ENCODE peak calls at places on chromosome 22, in ten cellular contexts. O, V, J, U, S, K, F, P, I and R are unnamed samples.

GRCh38 chr22:29311468-29312217 is 3.9 kb downstream of the RASL10A start:
- DNase-seq in I (no peak), V (peak; percentile 91), U (no peak), O (no peak), S (no peak), J (no peak), K (no peak), F (no peak), P (no peak), R (no peak)

GRCh38 chr22:20904008-20904979 is 12.9 kb upstream of the CRKL start:
- DNase-seq in S (peak; percentile 48), K (no peak), U (peak; percentile 99), O (no peak), I (no peak), J (no peak), F (no peak), P (no peak), V (no peak), R (no peak)

GRCh38 chr22:29797351-29797750 is 30.2 kb downstream of the UQCR10 start:
- DNase-seq in U (no peak), K (no peak), V (no peak), P (no peak), O (no peak), F (peak; percentile 69), J (no peak), S (no peak), I (no peak), R (peak; percentile 56)

GRCh38 chr22:23119492-23120414 is 22.0 kb downstream of the RSPH14 start:
- DNase-seq in K (no peak), F (no peak), P (no peak), O (peak; percentile 37), J (no peak), I (peak; percentile 63), U (no peak), V (no peak), S (no peak), R (peak; percentile 40)

GRCh38 chr22:36285017-36285416 is 32.1 kb downstream of the APOL1 start:
- DNase-seq in U (no peak), P (no peak), O (no peak), S (no peak), J (no peak), F (no peak), K (no peak), V (no peak), I (no peak), R (no peak)

GRCh38 chr22:49269371-49269770 is 558.3 kb downstream of the BRD1 start:
- DNase-seq in F (no peak), J (no peak), I (no peak), P (peak; percentile 48), V (peak; percentile 14), U (no peak), O (no peak), S (no peak), K (no peak), R (no peak)

GRCh38 chr22:33073989-33074391 is 15.8 kb upstream of the SYN3 start:
- DNase-seq in I (no peak), F (no peak), O (no peak), P (no peak), U (peak; percentile 10), V (no peak), K (no peak), J (no peak), S (no peak), R (no peak)

GRCh38 chr22:37169412-37169811 is 18.6 kb downstream of the C1QTNF6 start:
- DNase-seq in P (no peak), O (no peak), I (no peak), J (peak; percentile 8), F (no peak), V (peak; percentile 26), S (no peak), U (no peak), K (no peak), R (peak; percentile 13)

GRCh38 chr22:19959043-19959586 is 17.5 kb upstream of the TXNRD2 start:
- DNase-seq in O (no peak), V (no peak), I (no peak), K (no peak), S (no peak), U (peak; percentile 66), F (no peak), P (peak; percentile 96), J (no peak), R (peak; percentile 89)

GRCh38 chr22:47850644-47851151 is 1088.2 kb downstream of the TBC1D22A start:
- DNase-seq in U (no peak), S (no peak), P (peak; percentile 67), I (no peak), J (no peak), F (no peak), K (peak; percentile 95), O (no peak), V (no peak), R (no peak)

GRCh38 chr22:46735747-46736608 is 2.1 kb downstream of the CERK start:
- DNase-seq in S (no peak), K (no peak), O (no peak), I (no peak), F (no peak), V (no peak), P (peak; percentile 83), J (no peak), U (peak; percentile 36), R (no peak)

GRCh38 chr22:23067691-23068090 is 2.6 kb upstream of the GNAZ start:
- DNase-seq in S (no peak), I (no peak), V (peak; percentile 39), O (no peak), F (no peak), U (no peak), K (no peak), J (peak; percentile 14), P (no peak), R (peak; percentile 21)

GRCh38 chr22:50141891-50142363 is 28.6 kb upstream of the PANX2 start:
- DNase-seq in U (no peak), P (peak; percentile 49), I (no peak), O (no peak), K (peak; percentile 17), F (no peak), V (peak; percentile 11), J (no peak), S (no peak), R (no peak)

GRCh38 chr22:32265882-32266767 is 11.0 kb upstream of the SLC5A4 start:
- DNase-seq in J (no peak), S (peak; percentile 33), I (peak; percentile 77), P (peak; percentile 45), K (peak; percentile 50), V (no peak), F (peak; percentile 71), U (peak; percentile 66), O (peak; percentile 61), R (no peak)

GRCh38 chr22:31044262-31044861 is 36.8 kb upstream of the SMTN start:
- DNase-seq in V (no peak), F (no peak), O (no peak), S (no peak), J (no peak), P (peak; percentile 59), K (no peak), U (peak; percentile 57), I (no peak), R (no peak)

GRCh38 chr22:42553475-42554361 is at the start of gene SERHL2:
- DNase-seq in U (peak; percentile 61), K (peak; percentile 52), O (peak; percentile 70), S (peak; percentile 17), F (peak; percentile 57), J (peak; percentile 97), I (peak; percentile 93), P (peak; percentile 74), V (peak; percentile 94), R (peak; percentile 98)

GRCh38 chr22:18935889-18936529 is at the start of gene PRODH:
- DNase-seq in I (no peak), V (no peak), P (no peak), F (no peak), K (no peak), J (no peak), U (no peak), O (no peak), S (no peak), R (no peak)

GRCh38 chr22:19290400-19291217 is 910 bp downstream of the CLTCL1 start:
- DNase-seq in V (no peak), K (peak; percentile 23), S (no peak), U (no peak), F (no peak), J (no peak), P (peak; percentile 30), O (no peak), I (no peak), R (no peak)

GRCh38 chr22:48835857-48836672 is 991.6 kb downstream of the BRD1 start:
- DNase-seq in I (no peak), V (peak; percentile 82), K (no peak), U (no peak), J (no peak), P (no peak), O (no peak), S (no peak), F (no peak), R (no peak)

GRCh38 chr22:31378123-31378522 is 21.3 kb upstream of the DRG1 start:
- DNase-seq in P (no peak), K (no peak), V (no peak), J (no peak), U (peak; percentile 56), I (no peak), F (no peak), O (no peak), S (no peak), R (no peak)

GRCh38 chr22:44278234-44279058 is 34.3 kb downstream of the SHISAL1 start:
- DNase-seq in S (no peak), P (no peak), F (no peak), I (no peak), O (no peak), U (no peak), K (no peak), V (no peak), J (no peak), R (no peak)

GRCh38 chr22:45262931-45263789 is 21.6 kb upstream of the UPK3A start:
- DNase-seq in F (no peak), S (no peak), P (peak; percentile 80), K (peak; percentile 79), O (no peak), U (no peak), I (no peak), J (peak; percentile 78), V (no peak), R (peak; percentile 48)

GRCh38 chr22:36456459-36456835 is 25.0 kb downstream of the TXN2 start:
- DNase-seq in F (no peak), P (no peak), K (no peak), J (no peak), V (no peak), I (no peak), O (no peak), U (no peak), S (no peak), R (no peak)

GRCh38 chr22:49395617-49396016 is 432.1 kb downstream of the BRD1 start:
- DNase-seq in V (peak; percentile 43), S (no peak), U (no peak), J (no peak), F (no peak), P (no peak), O (no peak), K (no peak), I (no peak), R (no peak)